ENCODE peak calls at places on chromosomes 7 and 10, in five cellular contexts. D is PC-9, C is Peyer's patch, G is adrenal gland, A is skeletal muscle cell. B is an unnamed sample.

GRCh38 chr10:90947025-90947960 is 26.4 kb upstream of the ANKRD1 start:
- DNase-seq in G (no peak), C (no peak), A (no peak), D (no peak), B (no peak)

GRCh38 chr7:74252893-74253292 is 1.3 kb downstream of the RFC2 start:
- DNase-seq in G (no peak), C (no peak), D (no peak), A (no peak), B (no peak)

GRCh38 chr7:45196374-45196773 is 38.8 kb downstream of the RAMP3 start:
- DNase-seq in A (no peak), G (no peak), D (no peak), C (no peak), B (no peak)

GRCh38 chr10:86591436-86591835 is 62.9 kb upstream of the OPN4 start:
- DNase-seq in A (no peak), G (no peak), C (no peak), D (no peak), B (no peak)

GRCh38 chr10:32182476-32182875 is 126.3 kb upstream of the KIF5B start:
- DNase-seq in D (no peak), A (no peak), C (no peak), G (no peak), B (no peak)

GRCh38 chr7:142375710-142376313 is 118.0 kb upstream of the PRSS58 start:
- DNase-seq in C (no peak), D (peak), G (no peak), A (no peak), B (no peak)

GRCh38 chr10:7915923-7916322 is 97.6 kb downstream of the TAF3 start:
- DNase-seq in G (no peak), D (no peak), C (no peak), A (peak), B (no peak)

GRCh38 chr10:117539271-117539876 is 3.2 kb upstream of the EMX2 start:
- DNase-seq in C (no peak), A (no peak), G (no peak), D (no peak), B (no peak)

GRCh38 chr7:48173983-48174382 is 2.7 kb downstream of the ABCA13 start:
- DNase-seq in A (peak), D (peak), C (no peak), G (no peak), B (no peak)

GRCh38 chr10:131175891-131176290 is 135.6 kb downstream of the TCERG1L start:
- DNase-seq in C (no peak), D (no peak), G (no peak), A (no peak), B (no peak)

GRCh38 chr7:88759216-88759955 is at the start of gene ZNF804B:
- DNase-seq in A (no peak), C (no peak), D (no peak), G (no peak), B (peak)

GRCh38 chr7:101162551-101163280 is 2.7 kb downstream of the VGF start:
- DNase-seq in C (no peak), G (no peak), D (peak), A (no peak), B (peak)

GRCh38 chr7:6536262-6536770 is 14.9 kb downstream of the GRID2IP start:
- DNase-seq in A (no peak), D (no peak), C (no peak), G (no peak), B (no peak)
- H3K4me3 ChIP-seq in A (peak), D (no peak), C (peak), G (no peak), B (no peak)

GRCh38 chr10:43645866-43646265 is 2.8 kb downstream of the ZNF32 start:
- DNase-seq in A (no peak), C (no peak), G (no peak), D (no peak), B (no peak)

GRCh38 chr10:43647576-43647975 is 1.1 kb downstream of the ZNF32 start:
- DNase-seq in C (no peak), A (peak), D (no peak), G (no peak), B (no peak)

GRCh38 chr10:43648083-43648391 is 644 bp downstream of the ZNF32 start:
- DNase-seq in G (no peak), D (no peak), A (no peak), C (no peak), B (no peak)

GRCh38 chr10:43649149-43649523 is 455 bp upstream of the ZNF32 start:
- DNase-seq in C (no peak), G (no peak), A (no peak), D (no peak), B (no peak)

GRCh38 chr10:43648392-43649148 is at the start of gene ZNF32:
- DNase-seq in C (peak), D (peak), A (peak), G (peak), B (peak)
- H3K4me3 ChIP-seq in C (peak), D (peak), A (peak), G (peak), B (peak)

GRCh38 chr7:92826258-92827004 is 9.9 kb downstream of the CDK6 start:
- DNase-seq in G (no peak), A (no peak), D (no peak), C (no peak), B (no peak)

GRCh38 chr7:92827464-92827863 is 8.9 kb downstream of the CDK6 start:
- DNase-seq in C (no peak), G (no peak), A (no peak), D (no peak), B (no peak)

GRCh38 chr7:92824901-92825480 is 11.4 kb downstream of the CDK6 start:
- DNase-seq in D (no peak), A (no peak), G (no peak), C (no peak), B (no peak)

GRCh38 chr7:92823042-92823441 is 13.3 kb downstream of the CDK6 start:
- DNase-seq in C (no peak), D (no peak), A (no peak), G (no peak), B (no peak)

GRCh38 chr7:92824450-92824849 is 11.9 kb downstream of the CDK6 start:
- DNase-seq in A (no peak), G (no peak), C (no peak), D (no peak), B (no peak)
- H3K4me3 ChIP-seq in A (no peak), G (no peak), C (no peak), D (no peak), B (no peak)

GRCh38 chr10:624605-625334 is 64.7 kb downstream of the DIP2C start:
- DNase-seq in G (peak), A (peak), D (no peak), C (peak), B (no peak)
- H3K4me3 ChIP-seq in G (no peak), A (peak), D (no peak), C (no peak), B (no peak)

GRCh38 chr7:33310546-33310945 is 181.2 kb downstream of the BBS9 start:
- DNase-seq in A (no peak), D (peak), G (no peak), C (no peak), B (no peak)
- H3K4me3 ChIP-seq in A (no peak), D (no peak), G (no peak), C (no peak), B (no peak)

DNA sequence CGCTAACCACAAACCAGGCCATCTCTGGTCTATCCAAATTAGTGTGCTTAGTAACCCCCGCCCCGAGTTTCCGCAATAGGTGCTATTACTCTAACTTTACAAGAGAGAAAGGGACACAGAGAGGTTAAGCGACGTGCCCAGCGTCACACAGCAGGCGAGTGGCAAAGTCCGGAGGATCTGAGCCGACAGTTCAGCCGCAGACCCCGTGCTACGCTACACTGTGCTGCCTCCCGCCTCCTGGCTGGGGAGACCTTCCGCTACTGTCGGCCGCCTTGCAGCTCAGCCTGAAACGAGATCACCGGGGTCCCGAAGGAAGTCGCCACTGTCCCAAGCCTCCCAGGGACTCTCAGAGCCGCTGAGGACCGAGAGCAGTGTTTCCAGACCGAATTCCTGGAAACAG is 799 bp downstream of the INTS1 start:
- DNase-seq in D (no peak), C (no peak), G (no peak), A (no peak), B (no peak)
- H3K4me3 ChIP-seq in D (peak), C (peak), G (peak), A (peak), B (peak)

DNA sequence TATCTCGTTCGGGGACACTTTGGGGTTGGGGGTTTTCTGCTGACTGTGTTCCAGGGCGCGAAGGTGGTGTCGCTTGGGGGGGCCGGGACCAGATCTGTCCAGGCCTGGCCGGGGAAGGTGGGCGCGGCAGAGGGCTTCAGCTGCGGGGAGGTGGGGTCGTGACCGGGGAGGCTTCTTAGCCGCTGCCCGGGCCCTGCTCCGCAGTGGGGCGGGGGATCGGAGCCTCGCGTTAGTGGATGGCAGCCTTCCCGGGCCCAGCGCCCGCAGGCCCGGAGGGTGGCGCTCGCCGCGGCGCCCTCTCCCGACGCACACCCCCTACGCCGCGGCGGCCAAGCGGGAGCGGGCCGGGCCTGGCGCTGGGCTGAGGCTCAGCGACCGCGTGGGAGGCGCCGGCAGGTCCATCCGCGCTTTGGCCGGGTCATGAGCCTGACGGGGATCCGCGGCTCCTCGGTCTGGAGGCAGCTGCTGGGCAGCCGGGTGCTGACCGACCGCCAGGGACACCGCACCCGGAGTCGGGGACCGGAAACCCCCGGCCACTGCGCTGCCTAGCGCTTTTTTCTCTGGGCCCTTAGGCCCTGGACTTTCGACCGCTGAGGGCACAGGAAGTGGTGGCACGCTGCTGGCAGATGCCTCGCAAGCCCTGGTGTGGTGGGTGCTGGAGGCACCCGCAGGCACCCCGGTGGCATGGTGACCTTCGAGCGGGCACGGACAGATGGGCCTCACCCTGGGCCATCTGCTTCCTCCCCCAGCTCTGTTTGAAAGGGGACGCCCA is 1.2 kb downstream of the AGAP3 start:
- DNase-seq in C (peak), A (no peak), D (no peak), G (peak), B (peak)
- H3K4me3 ChIP-seq in C (peak), A (peak), D (peak), G (peak), B (peak)

GRCh38 chr7:28708458-28708951 is 249.6 kb downstream of the TRIL start:
- DNase-seq in C (no peak), A (no peak), D (no peak), G (no peak), B (no peak)
- H3K4me3 ChIP-seq in C (no peak), A (peak), D (no peak), G (no peak), B (no peak)

GRCh38 chr10:77562742-77563141 is 74.9 kb downstream of the KCNMA1 start:
- DNase-seq in A (no peak), D (peak), C (no peak), G (no peak), B (no peak)
- H3K4me3 ChIP-seq in A (no peak), D (no peak), C (no peak), G (no peak), B (no peak)

GRCh38 chr7:149494738-149495368 is 2.8 kb downstream of the ZNF746 start:
- DNase-seq in C (no peak), A (no peak), G (no peak), D (no peak), B (no peak)
- H3K4me3 ChIP-seq in C (no peak), A (no peak), G (no peak), D (no peak), B (no peak)